ENCODE peak calls at places on chromosomes 6 and 20, in eight cellular contexts. N, X, C, U, Y, H, W and V are unnamed samples.

GRCh38 chr6:165010556-165011535 is 298.6 kb downstream of the C6orf118 start:
- DNase-seq in N (no peak), X (peak), C (peak), U (no peak), Y (peak), H (no peak), W (no peak), V (no peak)

GRCh38 chr6:157453978-157454377 is 73.0 kb downstream of the ZDHHC14 start:
- DNase-seq in N (no peak), X (no peak), C (no peak), U (no peak), Y (no peak), H (no peak), W (no peak), V (no peak)

GRCh38 chr20:58014628-58015315 is 213.7 kb downstream of the ANKRD60 start:
- DNase-seq in N (no peak), X (no peak), C (no peak), U (no peak), Y (no peak), H (no peak), W (no peak), V (no peak)

GRCh38 chr6:7542065-7542877 is 800 bp downstream of the DSP start:
- DNase-seq in N (peak), X (peak), C (no peak), U (no peak), Y (peak), H (peak), W (peak), V (peak)

GRCh38 chr6:31070711-31071197 is 41.6 kb downstream of the C6orf15 start:
- DNase-seq in N (no peak), X (peak), C (peak), U (peak), Y (peak), H (no peak), W (peak), V (peak)

GRCh38 chr20:10660661-10661060 is 13.1 kb downstream of the JAG1 start:
- DNase-seq in N (no peak), X (peak), C (no peak), U (no peak), Y (no peak), H (no peak), W (peak), V (no peak)

GRCh38 chr20:45355209-45355608 is 7.0 kb upstream of the SDC4 start:
- DNase-seq in N (no peak), X (no peak), C (peak), U (peak), Y (no peak), H (no peak), W (no peak), V (no peak)

GRCh38 chr20:10594286-10594868 is 79.4 kb downstream of the JAG1 start:
- DNase-seq in N (no peak), X (no peak), C (peak), U (no peak), Y (no peak), H (no peak), W (no peak), V (no peak)

GRCh38 chr20:48180039-48180438 is 394.8 kb upstream of the SULF2 start:
- DNase-seq in N (no peak), X (no peak), C (no peak), U (peak), Y (no peak), H (no peak), W (no peak), V (no peak)

GRCh38 chr6:68139130-68139529 is 496.0 kb upstream of the ADGRB3 start:
- DNase-seq in N (no peak), X (no peak), C (no peak), U (no peak), Y (peak), H (no peak), W (no peak), V (no peak)

GRCh38 chr20:38645980-38646858 is 44.6 kb downstream of the ARHGAP40 start:
- DNase-seq in N (peak), X (peak), C (peak), U (peak), Y (peak), H (peak), W (peak), V (peak)
- TF ChIP-seq CTCF in N (peak), X (peak), C (peak), U (peak), Y (peak), H (peak), W (peak), V (peak)

GRCh38 chr20:12057778-12058177 is 140.1 kb downstream of the BTBD3 start:
- DNase-seq in N (no peak), X (no peak), C (no peak), U (no peak), Y (peak), H (no peak), W (no peak), V (no peak)
- TF ChIP-seq CTCF in N (no peak), X (no peak), C (no peak), U (no peak), Y (no peak), H (no peak), W (no peak), V (no peak)

GRCh38 chr20:32320305-32320704 is 37.8 kb upstream of the ASXL1 start:
- DNase-seq in N (no peak), X (no peak), C (no peak), U (no peak), Y (no peak), H (no peak), W (no peak), V (no peak)
- TF ChIP-seq CTCF in N (no peak), X (no peak), C (no peak), U (no peak), Y (no peak), H (no peak), W (no peak), V (no peak)

GRCh38 chr6:32972353-32973143 is 4.2 kb downstream of the BRD2 start:
- DNase-seq in N (no peak), X (no peak), C (no peak), U (no peak), Y (peak), H (no peak), W (peak), V (no peak)
- TF ChIP-seq CTCF in N (no peak), X (no peak), C (no peak), U (no peak), Y (no peak), H (no peak), W (no peak), V (no peak)

GRCh38 chr20:62066339-62066982 is 780 bp upstream of the TAF4 start:
- DNase-seq in N (peak), X (peak), C (peak), U (no peak), Y (peak), H (peak), W (no peak), V (peak)
- TF ChIP-seq CTCF in N (no peak), X (no peak), C (no peak), U (no peak), Y (no peak), H (no peak), W (no peak), V (no peak)